ENCODE peak calls at places on chromosomes 7 and 10, in nine cellular contexts. One of them, this sample, is unnamed.

GRCh38 chr7:111752022-111752582 is 189.8 kb upstream of the IMMP2L start:
- DNase-seq in CD8-positive, alpha-beta T cell: peak; percentile 52
- DNase-seq in fibroblast of lung: peak; percentile 24
- DNase-seq in AG04449: no peak
- DNase-seq in lower lobe of right lung: peak; percentile 66
- DNase-seq in GM12864: no peak
- DNase-seq in cardiac fibroblast: peak; percentile 70
- DNase-seq in AG09309: no peak
- DNase-seq in sigmoid colon: no peak
- DNase-seq in this sample: peak; percentile 66

GRCh38 chr7:132488634-132489302 is 87.5 kb downstream of the PLXNA4 start:
- DNase-seq in CD8-positive, alpha-beta T cell: no peak
- DNase-seq in fibroblast of lung: peak; percentile 33
- DNase-seq in AG04449: no peak
- DNase-seq in lower lobe of right lung: no peak
- DNase-seq in GM12864: no peak
- DNase-seq in cardiac fibroblast: peak; percentile 23
- DNase-seq in AG09309: no peak
- DNase-seq in sigmoid colon: no peak
- DNase-seq in this sample: peak; percentile 47

GRCh38 chr7:24227603-24228359 is 56.2 kb upstream of the NPY start:
- DNase-seq in CD8-positive, alpha-beta T cell: peak; percentile 16
- DNase-seq in fibroblast of lung: no peak
- DNase-seq in AG04449: no peak
- DNase-seq in lower lobe of right lung: no peak
- DNase-seq in GM12864: no peak
- DNase-seq in cardiac fibroblast: no peak
- DNase-seq in AG09309: no peak
- DNase-seq in sigmoid colon: no peak
- DNase-seq in this sample: no peak

GRCh38 chr10:80487791-80488538 is 33.9 kb downstream of the TSPAN14 start:
- DNase-seq in CD8-positive, alpha-beta T cell: peak; percentile 72
- DNase-seq in fibroblast of lung: no peak
- DNase-seq in AG04449: no peak
- DNase-seq in lower lobe of right lung: peak; percentile 83
- DNase-seq in GM12864: no peak
- DNase-seq in cardiac fibroblast: no peak
- DNase-seq in AG09309: no peak
- DNase-seq in sigmoid colon: no peak
- DNase-seq in this sample: no peak

GRCh38 chr10:131891196-131891928 is 9.4 kb upstream of the PPP2R2D start:
- DNase-seq in CD8-positive, alpha-beta T cell: no peak
- DNase-seq in fibroblast of lung: no peak
- DNase-seq in AG04449: no peak
- DNase-seq in lower lobe of right lung: no peak
- DNase-seq in GM12864: no peak
- DNase-seq in cardiac fibroblast: no peak
- DNase-seq in AG09309: no peak
- DNase-seq in sigmoid colon: no peak
- DNase-seq in this sample: peak; percentile 25

GRCh38 chr7:3911685-3912084 is 610.6 kb downstream of the SDK1 start:
- DNase-seq in CD8-positive, alpha-beta T cell: no peak
- DNase-seq in fibroblast of lung: peak; percentile 76
- DNase-seq in AG04449: no peak
- DNase-seq in lower lobe of right lung: no peak
- DNase-seq in GM12864: no peak
- DNase-seq in cardiac fibroblast: no peak
- DNase-seq in AG09309: no peak
- DNase-seq in sigmoid colon: no peak
- DNase-seq in this sample: peak; percentile 18

GRCh38 chr10:121092341-121093099 is 241.4 kb downstream of the WDR11 start:
- DNase-seq in CD8-positive, alpha-beta T cell: no peak
- DNase-seq in fibroblast of lung: peak; percentile 43
- DNase-seq in AG04449: no peak
- DNase-seq in lower lobe of right lung: no peak
- DNase-seq in GM12864: no peak
- DNase-seq in cardiac fibroblast: no peak
- DNase-seq in AG09309: no peak
- DNase-seq in sigmoid colon: no peak
- DNase-seq in this sample: no peak

GRCh38 chr7:1802899-1803298 is 132.8 kb downstream of the ELFN1 start:
- DNase-seq in CD8-positive, alpha-beta T cell: no peak
- DNase-seq in fibroblast of lung: no peak
- DNase-seq in AG04449: no peak
- DNase-seq in lower lobe of right lung: no peak
- DNase-seq in GM12864: no peak
- DNase-seq in cardiac fibroblast: no peak
- DNase-seq in AG09309: no peak
- DNase-seq in sigmoid colon: peak; percentile 10
- DNase-seq in this sample: no peak

GRCh38 chr10:127694580-127695193 is 42.3 kb upstream of the FOXI2 start:
- DNase-seq in CD8-positive, alpha-beta T cell: no peak
- DNase-seq in fibroblast of lung: no peak
- DNase-seq in AG04449: no peak
- DNase-seq in lower lobe of right lung: peak; percentile 66
- DNase-seq in GM12864: peak; percentile 13
- DNase-seq in cardiac fibroblast: no peak
- DNase-seq in AG09309: no peak
- DNase-seq in sigmoid colon: no peak
- DNase-seq in this sample: no peak

GRCh38 chr10:31929260-31929985 is 792 bp upstream of the ARHGAP12 start:
- DNase-seq in CD8-positive, alpha-beta T cell: peak; percentile 35
- DNase-seq in fibroblast of lung: peak; percentile 41
- DNase-seq in AG04449: no peak
- DNase-seq in lower lobe of right lung: peak; percentile 68
- DNase-seq in GM12864: no peak
- DNase-seq in cardiac fibroblast: peak; percentile 42
- DNase-seq in AG09309: no peak
- DNase-seq in sigmoid colon: peak; percentile 85
- DNase-seq in this sample: no peak

GRCh38 chr7:73890541-73891147 is 29.7 kb downstream of the TMEM270 start:
- DNase-seq in CD8-positive, alpha-beta T cell: no peak
- DNase-seq in fibroblast of lung: peak; percentile 49
- DNase-seq in AG04449: no peak
- DNase-seq in lower lobe of right lung: no peak
- DNase-seq in GM12864: no peak
- DNase-seq in cardiac fibroblast: no peak
- DNase-seq in AG09309: no peak
- DNase-seq in sigmoid colon: no peak
- DNase-seq in this sample: no peak

GRCh38 chr10:7322623-7323022 is 88.2 kb downstream of the SFMBT2 start:
- DNase-seq in CD8-positive, alpha-beta T cell: no peak
- DNase-seq in fibroblast of lung: no peak
- DNase-seq in AG04449: no peak
- DNase-seq in lower lobe of right lung: no peak
- DNase-seq in GM12864: no peak
- DNase-seq in cardiac fibroblast: no peak
- DNase-seq in AG09309: no peak
- DNase-seq in sigmoid colon: no peak
- DNase-seq in this sample: no peak

GRCh38 chr7:82257118-82257695 is 186.4 kb downstream of the CACNA2D1 start:
- DNase-seq in CD8-positive, alpha-beta T cell: no peak
- DNase-seq in fibroblast of lung: no peak
- DNase-seq in AG04449: no peak
- DNase-seq in lower lobe of right lung: no peak
- DNase-seq in GM12864: no peak
- DNase-seq in cardiac fibroblast: no peak
- DNase-seq in AG09309: no peak
- DNase-seq in sigmoid colon: no peak
- DNase-seq in this sample: no peak

GRCh38 chr10:74750848-74751274 is 75.5 kb upstream of the KAT6B start:
- DNase-seq in CD8-positive, alpha-beta T cell: peak; percentile 14
- DNase-seq in fibroblast of lung: no peak
- DNase-seq in AG04449: no peak
- DNase-seq in lower lobe of right lung: no peak
- DNase-seq in GM12864: no peak
- DNase-seq in cardiac fibroblast: no peak
- DNase-seq in AG09309: no peak
- DNase-seq in sigmoid colon: no peak
- DNase-seq in this sample: no peak

GRCh38 chr10:26221571-26221970 is 5.0 kb downstream of the GAD2 start:
- DNase-seq in CD8-positive, alpha-beta T cell: no peak
- DNase-seq in fibroblast of lung: no peak
- DNase-seq in AG04449: no peak
- DNase-seq in lower lobe of right lung: no peak
- DNase-seq in GM12864: no peak
- DNase-seq in cardiac fibroblast: no peak
- DNase-seq in AG09309: no peak
- DNase-seq in sigmoid colon: no peak
- DNase-seq in this sample: no peak

GRCh38 chr7:105935250-105935649 is 27.8 kb upstream of the CDHR3 start:
- DNase-seq in CD8-positive, alpha-beta T cell: no peak
- DNase-seq in fibroblast of lung: no peak
- DNase-seq in AG04449: no peak
- DNase-seq in lower lobe of right lung: no peak
- DNase-seq in GM12864: no peak
- DNase-seq in cardiac fibroblast: no peak
- DNase-seq in AG09309: no peak
- DNase-seq in sigmoid colon: no peak
- DNase-seq in this sample: no peak

GRCh38 chr7:153641202-153641601 is 411.0 kb upstream of the DPP6 start:
- DNase-seq in CD8-positive, alpha-beta T cell: no peak
- DNase-seq in fibroblast of lung: no peak
- DNase-seq in AG04449: no peak
- DNase-seq in lower lobe of right lung: no peak
- DNase-seq in GM12864: no peak
- DNase-seq in cardiac fibroblast: no peak
- DNase-seq in AG09309: no peak
- DNase-seq in sigmoid colon: peak; percentile 86
- DNase-seq in this sample: no peak

GRCh38 chr7:117127585-117128168 is 174.4 kb downstream of the ST7 start:
- DNase-seq in CD8-positive, alpha-beta T cell: peak; percentile 49
- DNase-seq in fibroblast of lung: peak; percentile 57
- DNase-seq in AG04449: no peak
- DNase-seq in lower lobe of right lung: no peak
- DNase-seq in GM12864: no peak
- DNase-seq in cardiac fibroblast: peak; percentile 76
- DNase-seq in AG09309: no peak
- DNase-seq in sigmoid colon: peak; percentile 77
- DNase-seq in this sample: peak; percentile 44

DNA sequence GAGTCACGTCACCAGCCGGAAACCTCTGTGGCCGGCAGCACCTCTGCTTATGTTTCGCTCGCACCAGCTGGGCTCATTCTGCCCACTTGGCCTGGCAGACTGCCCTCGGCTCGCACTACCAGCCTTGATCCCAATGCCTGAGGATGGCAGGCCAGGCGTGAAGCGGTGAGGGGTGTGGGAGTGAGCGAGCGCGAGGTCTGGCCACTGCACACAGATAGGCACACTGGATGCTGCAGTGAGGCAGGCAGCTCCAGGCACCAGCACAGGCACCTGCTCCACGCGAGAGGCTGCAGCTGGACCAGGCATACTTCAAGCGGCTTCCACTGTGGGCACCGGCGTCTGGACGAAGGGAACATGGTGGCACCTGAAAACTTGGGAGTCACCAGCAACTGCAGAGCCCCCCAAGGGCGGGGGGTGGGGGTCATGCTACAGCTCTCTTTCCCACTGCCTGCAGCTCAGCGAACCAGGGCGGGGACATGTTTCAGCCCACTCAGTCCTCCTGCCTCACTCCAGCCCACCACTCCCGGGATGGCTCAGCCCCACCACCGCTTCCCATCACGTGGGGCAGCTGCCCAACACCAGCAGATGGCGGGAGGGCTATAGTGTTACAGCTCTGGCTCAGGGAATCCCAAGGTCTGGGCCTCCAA is 5.4 kb upstream of the DMTF1 start:
- DNase-seq in CD8-positive, alpha-beta T cell: no peak
- DNase-seq in fibroblast of lung: no peak
- DNase-seq in AG04449: no peak
- DNase-seq in lower lobe of right lung: peak; percentile 46
- DNase-seq in GM12864: no peak
- DNase-seq in cardiac fibroblast: no peak
- DNase-seq in AG09309: no peak
- DNase-seq in sigmoid colon: no peak
- DNase-seq in this sample: no peak
- H3K4me3 ChIP-seq in CD8-positive, alpha-beta T cell: no peak overlapping the region
- H3K4me3 ChIP-seq in fibroblast of lung: no peak overlapping the region
- H3K4me3 ChIP-seq in AG04449: no peak overlapping the region
- H3K4me3 ChIP-seq in lower lobe of right lung: no peak overlapping the region
- H3K4me3 ChIP-seq in GM12864: no peak overlapping the region
- H3K4me3 ChIP-seq in cardiac fibroblast: no peak overlapping the region
- H3K4me3 ChIP-seq in AG09309: no peak overlapping the region
- H3K4me3 ChIP-seq in sigmoid colon: no peak overlapping the region
- H3K4me3 ChIP-seq in this sample: no peak overlapping the region

DNA sequence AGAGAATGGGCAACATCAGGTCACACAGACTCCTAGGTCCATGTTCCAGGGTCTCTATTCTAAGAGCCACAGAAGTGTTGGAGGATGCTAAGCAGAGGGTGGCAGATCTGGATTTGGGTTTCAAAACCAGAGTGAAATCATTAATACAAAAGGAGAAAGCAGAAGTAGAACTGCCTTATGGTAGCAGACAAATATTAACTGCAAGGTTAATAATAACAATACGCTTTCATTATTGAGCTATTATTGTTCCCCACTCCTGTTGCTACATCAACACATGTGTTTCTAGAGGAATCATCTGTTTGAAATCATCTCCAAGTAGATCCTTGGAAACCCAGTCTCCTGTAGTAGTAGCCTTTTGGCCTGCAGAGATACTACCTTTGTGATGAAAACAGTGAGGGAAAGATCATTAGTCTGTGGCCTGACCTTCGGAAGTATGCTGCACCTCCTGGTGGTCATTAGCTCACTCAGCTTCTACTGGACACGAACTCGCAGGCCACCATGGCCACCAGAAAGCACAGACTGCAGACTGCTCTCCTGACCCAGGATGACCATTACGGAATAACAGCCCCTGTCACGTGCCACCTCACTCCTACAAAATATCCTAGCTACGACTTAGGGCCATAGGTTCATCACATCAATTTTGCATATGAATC is 84.6 kb downstream of the XPNPEP1 start:
- DNase-seq in CD8-positive, alpha-beta T cell: no peak
- DNase-seq in fibroblast of lung: no peak
- DNase-seq in AG04449: no peak
- DNase-seq in lower lobe of right lung: no peak
- DNase-seq in GM12864: no peak
- DNase-seq in cardiac fibroblast: no peak
- DNase-seq in AG09309: no peak
- DNase-seq in sigmoid colon: no peak
- DNase-seq in this sample: no peak
- TF ChIP-seq CTCF in CD8-positive, alpha-beta T cell: no peak
- TF ChIP-seq CTCF in fibroblast of lung: no peak
- TF ChIP-seq CTCF in AG04449: no peak
- TF ChIP-seq CTCF in lower lobe of right lung: no peak
- TF ChIP-seq CTCF in GM12864: no peak
- TF ChIP-seq CTCF in cardiac fibroblast: no peak
- TF ChIP-seq CTCF in AG09309: no peak
- TF ChIP-seq CTCF in sigmoid colon: no peak
- TF ChIP-seq CTCF in this sample: no peak

GRCh38 chr7:14233898-14234174 is 244.4 kb upstream of the ETV1 start:
- DNase-seq in CD8-positive, alpha-beta T cell: no peak
- DNase-seq in fibroblast of lung: no peak
- DNase-seq in AG04449: no peak
- DNase-seq in lower lobe of right lung: no peak
- DNase-seq in GM12864: no peak
- DNase-seq in cardiac fibroblast: no peak
- DNase-seq in AG09309: no peak
- DNase-seq in sigmoid colon: no peak
- DNase-seq in this sample: no peak
- H3K4me3 ChIP-seq in CD8-positive, alpha-beta T cell: no peak overlapping the region
- H3K4me3 ChIP-seq in fibroblast of lung: no peak overlapping the region
- H3K4me3 ChIP-seq in AG04449: no peak overlapping the region
- H3K4me3 ChIP-seq in lower lobe of right lung: no peak overlapping the region
- H3K4me3 ChIP-seq in GM12864: no peak overlapping the region
- H3K4me3 ChIP-seq in cardiac fibroblast: no peak overlapping the region
- H3K4me3 ChIP-seq in AG09309: no peak overlapping the region
- H3K4me3 ChIP-seq in sigmoid colon: no peak overlapping the region
- H3K4me3 ChIP-seq in this sample: no peak overlapping the region

GRCh38 chr10:23338155-23338828 is 6.3 kb downstream of the C10orf67 start:
- DNase-seq in CD8-positive, alpha-beta T cell: no peak
- DNase-seq in fibroblast of lung: peak; percentile 86
- DNase-seq in AG04449: peak; percentile 92
- DNase-seq in lower lobe of right lung: no peak
- DNase-seq in GM12864: no peak
- DNase-seq in cardiac fibroblast: peak; percentile 52
- DNase-seq in AG09309: no peak
- DNase-seq in sigmoid colon: no peak
- DNase-seq in this sample: peak; percentile 19
- TF ChIP-seq CTCF in CD8-positive, alpha-beta T cell: no peak
- TF ChIP-seq CTCF in fibroblast of lung: no peak
- TF ChIP-seq CTCF in AG04449: peak; percentile 9
- TF ChIP-seq CTCF in lower lobe of right lung: no peak
- TF ChIP-seq CTCF in GM12864: no peak
- TF ChIP-seq CTCF in cardiac fibroblast: no peak
- TF ChIP-seq CTCF in AG09309: no peak
- TF ChIP-seq CTCF in sigmoid colon: no peak
- TF ChIP-seq CTCF in this sample: no peak

This sample was measured in foreskin fibroblast.